ENCODE peak calls at places on chromosomes 16 and 17, in ten cellular contexts. C is SK-N-SH, G is HCT116, H is prostate gland, D is H1, L is HL-60, B is spleen, Z is breast epithelium, W is K562, S is suprapubic skin. V is an unnamed sample.

GRCh38 chr16:9370071-9370491 is 278.6 kb downstream of the HAPSTR1 start:
- DNase-seq in Z (no peak), W (no peak), H (no peak), S (no peak), C (no peak), B (no peak), D (no peak), G (no peak), L (no peak), V (no peak)

GRCh38 chr16:75038036-75038959 is 39.5 kb downstream of the ZNRF1 start:
- DNase-seq in W (peak), Z (no peak), H (no peak), L (no peak), B (no peak), G (no peak), D (no peak), C (no peak), S (no peak), V (no peak)

GRCh38 chr17:32102697-32103096 is 39.6 kb upstream of the RHOT1 start:
- DNase-seq in Z (no peak), L (no peak), B (no peak), G (no peak), C (no peak), D (no peak), S (peak), H (no peak), W (no peak), V (no peak)

GRCh38 chr17:50051606-50052005 is 4.3 kb upstream of the ITGA3 start:
- DNase-seq in D (no peak), G (no peak), Z (no peak), C (no peak), H (no peak), W (no peak), S (no peak), L (no peak), B (no peak), V (no peak)

GRCh38 chr17:72439893-72440502 is 319.2 kb downstream of the SOX9 start:
- DNase-seq in G (no peak), D (no peak), W (no peak), L (no peak), B (peak), Z (no peak), S (no peak), H (no peak), C (no peak), V (no peak)

GRCh38 chr16:29806096-29806579 is at the start of gene MAZ:
- DNase-seq in B (peak), G (peak), W (peak), Z (peak), C (peak), D (no peak), H (no peak), L (no peak), S (no peak), V (peak)

GRCh38 chr17:63529711-63530556 is 6.8 kb downstream of the KCNH6 start:
- DNase-seq in G (no peak), H (no peak), S (no peak), B (no peak), W (peak), C (peak), Z (no peak), D (no peak), L (no peak), V (no peak)

GRCh38 chr17:68771867-68772515 is 170.8 kb upstream of the FAM20A start:
- DNase-seq in C (peak), D (no peak), W (peak), Z (no peak), S (no peak), L (no peak), G (peak), H (no peak), B (no peak), V (peak)

GRCh38 chr16:56643080-56643778 is 4.8 kb downstream of the MT1A start:
- DNase-seq in W (peak), D (no peak), G (peak), H (peak), C (no peak), Z (peak), L (peak), S (peak), B (peak), V (no peak)

GRCh38 chr16:4059969-4060368 is 56.3 kb downstream of the ADCY9 start:
- DNase-seq in B (no peak), W (no peak), Z (no peak), G (no peak), L (no peak), S (no peak), H (no peak), D (no peak), C (no peak), V (no peak)

GRCh38 chr16:86979984-86980553 is 337.1 kb downstream of the C16orf95 start:
- DNase-seq in W (no peak), L (no peak), G (no peak), H (no peak), B (no peak), S (no peak), C (no peak), D (no peak), Z (no peak), V (no peak)

GRCh38 chr16:74607310-74607966 is 524 bp upstream of the GLG1 start:
- DNase-seq in G (no peak), L (no peak), D (peak), W (no peak), Z (no peak), B (no peak), C (no peak), H (no peak), S (no peak), V (no peak)

GRCh38 chr17:32627233-32628008 is 140.6 kb downstream of the CDK5R1 start:
- DNase-seq in H (no peak), D (peak), B (no peak), L (no peak), W (no peak), S (no peak), Z (no peak), G (no peak), C (peak), V (no peak)

GRCh38 chr17:1047177-1047885 is 50.4 kb downstream of the TIMM22 start:
- DNase-seq in B (peak), W (no peak), S (no peak), C (no peak), H (no peak), G (no peak), L (no peak), D (no peak), Z (no peak), V (no peak)

GRCh38 chr17:48153711-48154642 is 46.4 kb downstream of the SNX11 start:
- DNase-seq in S (no peak), B (no peak), H (no peak), W (peak), Z (no peak), D (no peak), G (peak), C (peak), L (no peak), V (no peak)

GRCh38 chr16:78984887-78985464 is 615.6 kb downstream of the MAF start:
- DNase-seq in Z (no peak), B (no peak), S (no peak), C (peak), H (no peak), D (no peak), W (no peak), G (no peak), L (no peak), V (no peak)

GRCh38 chr16:64621616-64622015 is 500.2 kb downstream of the CDH11 start:
- DNase-seq in D (no peak), S (no peak), H (no peak), G (no peak), W (no peak), Z (no peak), B (no peak), L (no peak), C (no peak), V (no peak)

GRCh38 chr17:81512984-81513668 is 527 bp upstream of the ACTG1 start:
- DNase-seq in S (peak), D (no peak), Z (peak), B (peak), L (no peak), H (peak), W (peak), G (no peak), C (no peak), V (no peak)

GRCh38 chr16:46690281-46691178 is 1.1 kb downstream of the ORC6 start:
- DNase-seq in C (no peak), G (no peak), B (peak), D (no peak), L (no peak), Z (no peak), W (no peak), H (no peak), S (no peak), V (no peak)

GRCh38 chr16:19210175-19210924 is 42.3 kb downstream of the SYT17 start:
- DNase-seq in Z (no peak), W (no peak), C (no peak), B (no peak), G (peak), H (no peak), L (no peak), S (no peak), D (no peak), V (no peak)

GRCh38 chr17:30586818-30587595 is 109.8 kb downstream of the GOSR1 start:
- DNase-seq in D (no peak), H (no peak), L (peak), S (no peak), G (no peak), B (no peak), W (no peak), C (no peak), Z (no peak), V (no peak)

GRCh38 chr17:29042679-29043538 is at the start of gene PIPOX:
- DNase-seq in C (peak), W (no peak), S (no peak), H (no peak), L (peak), D (peak), B (no peak), Z (no peak), G (no peak), V (peak)

GRCh38 chr17:36850794-36851193 is 86.5 kb upstream of the LHX1 start:
- DNase-seq in G (peak), C (no peak), Z (no peak), L (no peak), W (no peak), B (no peak), S (no peak), D (no peak), H (no peak), V (no peak)

GRCh38 chr17:7552621-7553051 is 3.8 kb downstream of the TNFSF12 start:
- DNase-seq in S (no peak), B (peak), W (no peak), Z (no peak), D (no peak), H (no peak), G (no peak), C (no peak), L (no peak), V (no peak)

GRCh38 chr17:37490638-37491614 is 1.2 kb downstream of the DUSP14 start:
- DNase-seq in W (peak), B (no peak), C (no peak), G (peak), Z (no peak), S (no peak), H (peak), D (no peak), L (peak), V (no peak)

GRCh38 chr17:18320301-18320700 is 5.2 kb downstream of the SMCR8 start:
- DNase-seq in C (no peak), H (no peak), D (no peak), Z (no peak), L (no peak), W (no peak), S (no peak), G (no peak), B (peak), V (no peak)

GRCh38 chr17:17917394-17917793 is 54.8 kb downstream of the TOM1L2 start:
- DNase-seq in G (no peak), C (no peak), H (no peak), D (no peak), Z (no peak), B (no peak), L (no peak), S (no peak), W (no peak), V (no peak)

GRCh38 chr17:17590883-17591407 is 563 bp downstream of the PEMT start:
- DNase-seq in D (no peak), S (no peak), H (no peak), G (no peak), C (peak), L (no peak), W (peak), Z (no peak), B (peak), V (no peak)

GRCh38 chr17:81126281-81127132 is 38.8 kb upstream of the PVALEF start:
- DNase-seq in Z (no peak), H (no peak), G (no peak), C (no peak), B (no peak), W (no peak), D (no peak), S (no peak), L (no peak), V (no peak)

GRCh38 chr17:57672971-57673370 is 72.1 kb downstream of the CCDC182 start:
- DNase-seq in S (no peak), Z (no peak), W (no peak), G (no peak), L (no peak), B (peak), C (no peak), H (no peak), D (no peak), V (no peak)

GRCh38 chr17:82926716-82927115 is 86.9 kb upstream of the ZNF750 start:
- DNase-seq in G (no peak), D (no peak), C (no peak), L (no peak), Z (no peak), S (no peak), B (peak), W (no peak), H (no peak), V (no peak)
- TF ChIP-seq POLR2AphosphoS5 in G (no peak), D (no peak), C (no peak), L (no peak), Z (no peak), S (no peak), B (no peak), W (no peak), H (no peak), V (no peak)

DNA sequence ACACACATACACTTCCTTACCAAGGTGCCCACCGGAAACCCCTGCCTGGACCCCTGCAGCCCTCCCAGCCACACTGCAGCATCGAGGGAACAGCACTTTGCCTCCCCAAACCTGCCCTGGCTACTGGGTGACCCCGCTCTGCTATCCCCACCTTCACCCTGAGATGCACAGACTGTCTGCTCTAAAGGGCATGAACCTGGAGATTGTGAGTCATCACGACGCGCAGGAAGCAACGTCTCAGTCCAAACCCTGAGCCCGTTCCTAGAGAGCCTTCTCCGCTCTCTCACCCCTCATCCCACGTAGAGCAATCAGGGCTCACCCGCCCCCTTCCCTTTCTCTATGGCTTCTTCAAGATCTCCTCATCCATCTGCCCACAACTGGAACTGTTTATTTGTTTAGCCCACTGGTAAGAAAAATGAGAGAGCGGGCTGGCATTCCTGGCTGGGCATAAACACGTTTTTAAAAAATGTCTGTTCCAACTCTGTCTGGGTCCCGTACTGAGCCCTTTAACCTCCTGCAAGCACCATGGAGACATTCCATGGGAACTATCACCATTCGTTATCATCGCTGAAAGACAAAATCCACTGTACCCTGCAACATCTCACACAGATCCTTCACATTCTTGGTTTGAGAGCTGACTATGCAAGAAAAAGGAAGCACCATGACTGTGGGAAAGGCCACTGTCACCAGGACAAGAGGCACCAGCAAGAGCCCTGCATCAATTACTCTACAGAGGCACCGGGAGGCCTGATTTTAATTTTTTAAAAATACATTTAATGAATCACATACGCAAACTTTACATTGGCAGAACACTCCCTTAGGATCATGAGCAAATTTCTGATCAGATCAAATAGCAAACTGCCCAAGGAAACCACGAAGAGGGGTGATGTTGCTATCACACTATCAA is 28.2 kb downstream of the ZFHX3 start:
- DNase-seq in W (no peak), B (no peak), H (no peak), G (peak), Z (no peak), L (no peak), S (no peak), D (no peak), C (no peak), V (no peak)
- H3K4me3 ChIP-seq in W (no peak), B (no peak), H (no peak), G (peak), Z (no peak), L (no peak), S (no peak), D (no peak), C (no peak), V (no peak)

DNA sequence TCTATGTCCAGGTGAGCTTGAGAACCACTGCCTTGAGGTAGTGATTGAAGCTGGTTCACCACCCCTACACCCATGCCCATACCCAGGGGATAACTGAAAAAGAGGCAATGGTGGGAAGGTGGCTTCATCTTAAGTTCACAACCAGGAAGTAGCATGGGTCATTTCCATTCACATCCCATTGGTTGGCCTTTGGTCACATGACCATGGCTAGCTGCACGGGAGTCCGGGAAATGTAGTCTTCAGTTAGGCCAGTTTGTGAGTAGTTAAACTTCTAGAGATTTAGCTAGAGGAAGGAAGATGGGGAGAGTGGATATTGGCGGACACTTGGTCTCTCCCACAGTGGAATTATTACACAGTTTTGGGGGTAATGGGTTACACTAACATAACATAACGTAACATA is 92.9 kb downstream of the RGS9 start:
- DNase-seq in L (no peak), W (peak), S (no peak), B (no peak), Z (no peak), H (no peak), D (no peak), C (no peak), G (no peak), V (no peak)
- TF ChIP-seq POLR2AphosphoS5 in L (no peak), W (no peak), S (no peak), B (no peak), Z (no peak), H (no peak), D (no peak), C (no peak), G (no peak), V (no peak)

GRCh38 chr17:16283705-16284104 is 66.7 kb downstream of the PIGL start:
- DNase-seq in L (no peak), C (no peak), D (no peak), S (no peak), B (no peak), W (no peak), G (no peak), Z (no peak), H (no peak), V (no peak)

GRCh38 chr17:16286947-16287562 is 66.2 kb downstream of the CENPV start:
- DNase-seq in S (no peak), Z (no peak), W (no peak), B (peak), H (no peak), G (no peak), L (no peak), C (no peak), D (no peak), V (no peak)

GRCh38 chr17:16286009-16286946 is 67.0 kb downstream of the CENPV start:
- DNase-seq in H (peak), G (peak), C (peak), S (peak), L (peak), Z (peak), W (peak), D (peak), B (peak), V (no peak)

GRCh38 chr17:16287563-16288027 is 65.7 kb downstream of the CENPV start:
- DNase-seq in H (no peak), B (no peak), S (no peak), C (no peak), G (no peak), W (no peak), L (peak), Z (no peak), D (no peak), V (no peak)

GRCh38 chr17:16285646-16286008 is 67.6 kb downstream of the CENPV start:
- DNase-seq in G (no peak), S (no peak), C (no peak), B (no peak), L (no peak), W (no peak), Z (no peak), D (no peak), H (no peak), V (no peak)
- H3K4me3 ChIP-seq in G (peak), S (peak), C (no peak), B (no peak), L (no peak), W (no peak), Z (no peak), D (no peak), H (no peak), V (no peak)

GRCh38 chr17:44197980-44198720 is 1.5 kb downstream of the ATXN7L3 start:
- DNase-seq in D (no peak), H (peak), L (peak), C (no peak), Z (no peak), B (peak), S (no peak), G (peak), W (peak), V (no peak)
- TF ChIP-seq POLR2AphosphoS5 in D (no peak), H (peak), L (peak), C (no peak), Z (no peak), B (no peak), S (no peak), G (peak), W (peak), V (peak)

GRCh38 chr17:13600475-13601316 is 1.0 kb downstream of the HS3ST3A1 start:
- DNase-seq in Z (no peak), B (no peak), W (peak), G (no peak), C (peak), D (no peak), L (no peak), H (no peak), S (no peak), V (no peak)

GRCh38 chr17:13601317-13601775 is 383 bp downstream of the HS3ST3A1 start:
- DNase-seq in G (no peak), W (no peak), Z (no peak), L (no peak), C (peak), S (no peak), B (peak), H (no peak), D (no peak), V (no peak)

GRCh38 chr17:13599168-13599577 is 2.6 kb downstream of the HS3ST3A1 start:
- DNase-seq in G (no peak), C (no peak), B (no peak), Z (no peak), H (no peak), W (no peak), S (no peak), D (no peak), L (no peak), V (no peak)

GRCh38 chr17:13599808-13600398 is 1.8 kb downstream of the HS3ST3A1 start:
- DNase-seq in D (no peak), G (no peak), C (no peak), B (no peak), L (no peak), W (no peak), Z (no peak), H (no peak), S (no peak), V (no peak)

DNA sequence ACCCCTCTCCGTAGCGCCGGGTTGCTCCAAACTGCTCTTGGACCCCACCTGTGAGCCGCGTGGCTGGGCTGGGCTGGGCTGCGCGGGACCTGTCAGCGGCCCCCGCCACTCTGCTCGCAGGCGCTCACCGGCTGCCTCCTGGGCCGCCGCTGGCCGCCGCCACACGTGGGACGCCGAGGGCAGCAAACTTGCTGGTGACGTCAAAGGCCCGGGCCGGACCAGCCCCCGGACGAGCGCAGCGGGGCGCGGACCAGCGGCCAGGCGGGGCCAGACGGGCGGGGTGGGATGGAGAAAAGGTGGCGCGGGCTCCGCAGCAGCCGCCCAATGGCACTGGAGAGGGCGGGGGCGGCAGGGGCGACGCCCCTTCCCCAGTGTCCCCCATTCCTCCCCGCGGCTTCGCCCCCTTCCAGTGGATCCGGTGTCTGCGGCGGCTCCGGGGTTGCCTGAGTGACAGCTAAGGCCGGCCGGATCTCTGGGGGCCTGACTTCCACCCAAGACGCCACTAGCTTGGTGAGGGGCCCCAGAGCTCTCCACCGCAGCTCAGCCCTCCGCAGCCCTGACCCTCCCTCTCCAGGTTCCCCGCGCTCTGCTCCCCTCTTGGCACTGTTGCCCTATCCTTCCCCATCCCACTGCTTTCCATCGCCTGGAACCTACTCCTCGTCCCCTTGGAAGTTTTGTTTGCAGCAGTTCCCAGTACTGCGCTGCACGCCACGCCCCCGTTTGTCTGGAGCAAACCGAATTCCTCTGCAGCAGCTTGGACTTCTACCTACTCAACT is at the start of gene HS3ST3A1:
- DNase-seq in D (peak), C (peak), Z (no peak), B (peak), S (peak), H (peak), G (no peak), L (no peak), W (peak), V (no peak)
- H3K4me3 ChIP-seq in D (peak), C (peak), Z (peak), B (peak), S (peak), H (peak), G (no peak), L (no peak), W (peak), V (no peak)

V was measured in SK-N-MC.